ENCODE peak calls at places on chromosomes 1 and 21, in six cellular contexts. Y, L, G, U, Z and B are unnamed samples.
A peak's percentile ranks its signal among the peaks of the same experiment; 100 is the strongest.

GRCh38 chr1:2820731-2821372 is 19.4 kb upstream of the TTC34 start:
- DNase-seq in Y (no peak), L (no peak), G (no peak), U (no peak), Z (no peak), B (no peak)

GRCh38 chr1:25246600-25247023 is 642 bp downstream of the RSRP1 start:
- DNase-seq in Y (peak; percentile 22), L (no peak), G (peak; percentile 25), U (no peak), Z (peak; percentile 42), B (peak; percentile 64)

GRCh38 chr1:59570524-59570923 is 244.2 kb upstream of the HOOK1 start:
- DNase-seq in Y (peak; percentile 1), L (no peak), G (no peak), U (no peak), Z (peak; percentile 8), B (no peak)

GRCh38 chr1:171983584-171983983 is 142.3 kb downstream of the DNM3 start:
- DNase-seq in Y (no peak), L (no peak), G (peak; percentile 23), U (no peak), Z (peak; percentile 53), B (no peak)

GRCh38 chr1:151058682-151059341 is 610 bp downstream of the CDC42SE1 start:
- DNase-seq in Y (no peak), L (peak; percentile 38), G (peak; percentile 26), U (peak; percentile 56), Z (peak; percentile 47), B (peak; percentile 60)

GRCh38 chr1:183178490-183178889 is 7.6 kb upstream of the LAMC2 start:
- DNase-seq in Y (no peak), L (no peak), G (no peak), U (no peak), Z (no peak), B (no peak)

GRCh38 chr1:27071049-27071416 is 58.4 kb upstream of the TENT5B start:
- DNase-seq in Y (no peak), L (no peak), G (peak; percentile 31), U (no peak), Z (no peak), B (no peak)

GRCh38 chr1:241679961-241680360 is 27.9 kb downstream of the WDR64 start:
- DNase-seq in Y (no peak), L (no peak), G (no peak), U (no peak), Z (no peak), B (no peak)

GRCh38 chr1:1622578-1623094 is 7.3 kb downstream of the MIB2 start:
- DNase-seq in Y (no peak), L (no peak), G (no peak), U (no peak), Z (no peak), B (peak; percentile 14)

GRCh38 chr1:47883963-47884362 is 113.2 kb downstream of the TRABD2B start:
- DNase-seq in Y (no peak), L (no peak), G (no peak), U (no peak), Z (peak; percentile 1), B (no peak)

GRCh38 chr21:45366931-45367401 is 38.0 kb upstream of the COL18A1 start:
- DNase-seq in Y (no peak), L (no peak), G (peak; percentile 98), U (peak; percentile 60), Z (no peak), B (peak; percentile 30)

GRCh38 chr1:161884475-161884874 is 118.4 kb downstream of the ATF6 start:
- DNase-seq in Y (no peak), L (no peak), G (no peak), U (no peak), Z (no peak), B (no peak)

GRCh38 chr1:36585760-36586072 is 103.0 kb upstream of the CSF3R start:
- DNase-seq in Y (no peak), L (no peak), G (no peak), U (no peak), Z (no peak), B (no peak)